ENCODE peak calls at places on chromosomes 4 and X, in five cellular contexts. F, H, K, L and W are unnamed samples.

GRCh38 chr4:3518941-3519340 is 13.3 kb downstream of the LRPAP1 start:
- DNase-seq in L (no peak), K (no peak), F (no peak), H (no peak), W (no peak)

GRCh38 chr4:128521156-128521555 is 233.5 kb upstream of the PGRMC2 start:
- DNase-seq in L (no peak), H (peak), K (no peak), F (no peak), W (no peak)

GRCh38 chr4:152255437-152255836 is 280.5 kb downstream of the FBXW7 start:
- DNase-seq in H (peak), K (peak), L (peak), F (no peak), W (no peak)

GRCh38 chr4:17478073-17478472 is 33.8 kb downstream of the QDPR start:
- DNase-seq in K (no peak), H (no peak), L (no peak), F (no peak), W (no peak)

GRCh38 chr4:138588501-138588900 is 346.4 kb upstream of the SLC7A11 start:
- DNase-seq in K (no peak), F (no peak), H (no peak), L (no peak), W (no peak)

GRCh38 chr4:69831646-69832325 is 28.2 kb downstream of the SULT1E1 start:
- DNase-seq in K (no peak), L (no peak), H (no peak), F (no peak), W (no peak)

GRCh38 chrX:23887448-23887847 is 20.3 kb downstream of the APOO start:
- DNase-seq in H (no peak), F (no peak), L (no peak), K (no peak), W (no peak)

GRCh38 chr4:138344064-138344463 is 101.9 kb upstream of the SLC7A11 start:
- DNase-seq in F (no peak), K (no peak), L (no peak), H (no peak), W (no peak)

GRCh38 chr4:106201373-106201772 is 114.6 kb downstream of the TBCK start:
- DNase-seq in L (no peak), F (no peak), K (peak), H (peak), W (no peak)

GRCh38 chr4:141255016-141255415 is 34.3 kb downstream of the ZNF330 start:
- DNase-seq in H (no peak), F (no peak), L (no peak), K (no peak), W (no peak)

GRCh38 chrX:455199-455598 is 68.5 kb upstream of the PPP2R3B start:
- DNase-seq in K (no peak), L (no peak), F (no peak), H (no peak), W (peak)

GRCh38 chrX:78375894-78376293 is 48.5 kb upstream of the CYSLTR1 start:
- DNase-seq in F (no peak), L (no peak), K (no peak), H (no peak), W (no peak)

GRCh38 chr4:189124791-189125190 is 815.9 kb upstream of the FRG1 start:
- DNase-seq in K (no peak), F (no peak), H (no peak), L (no peak), W (no peak)

GRCh38 chrX:150897371-150898319 is 823 bp downstream of the CD99L2 start:
- DNase-seq in F (no peak), H (peak), L (no peak), K (peak), W (no peak)

GRCh38 chrX:88425739-88426138 is 321.3 kb upstream of the CPXCR1 start:
- DNase-seq in K (peak), L (no peak), H (no peak), F (no peak), W (no peak)

GRCh38 chr4:857461-857860 is 31.5 kb upstream of the CPLX1 start:
- DNase-seq in L (no peak), K (no peak), H (no peak), F (no peak), W (no peak)

GRCh38 chr4:124322234-124322831 is 390.2 kb downstream of the ANKRD50 start:
- DNase-seq in F (no peak), H (peak), L (no peak), K (peak), W (no peak)

GRCh38 chr4:124903995-124904722 is 191.6 kb upstream of the ANKRD50 start:
- DNase-seq in L (no peak), K (peak), H (peak), F (no peak), W (no peak)

GRCh38 chr4:37793562-37793961 is 32.9 kb upstream of the PGM2 start:
- DNase-seq in H (peak), F (no peak), K (peak), L (no peak), W (no peak)

GRCh38 chr4:84235131-84235530 is 264.0 kb downstream of the NKX6-1 start:
- DNase-seq in L (no peak), H (no peak), K (no peak), F (no peak), W (no peak)

GRCh38 chr4:136742330-136742729 is 790.0 kb downstream of the PCDH18 start:
- DNase-seq in K (no peak), F (no peak), H (peak), L (no peak), W (no peak)

GRCh38 chr4:177108708-177109107 is 201.0 kb upstream of the NEIL3 start:
- DNase-seq in F (no peak), K (no peak), L (no peak), H (no peak), W (no peak)

GRCh38 chr4:183289688-183290087 is 30.4 kb downstream of the CLDN22 start:
- DNase-seq in K (no peak), F (no peak), H (no peak), L (no peak), W (no peak)

GRCh38 chr4:145876531-145877180 is 62.0 kb downstream of the ZNF827 start:
- DNase-seq in L (no peak), H (no peak), K (no peak), F (no peak), W (no peak)

GRCh38 chrX:9899640-9900075 is 67.5 kb upstream of the CLDN34 start:
- DNase-seq in L (no peak), H (peak), F (peak), K (peak), W (no peak)

GRCh38 chr4:161658658-161659057 is 505.1 kb downstream of the FSTL5 start:
- DNase-seq in H (no peak), K (no peak), F (no peak), L (no peak), W (no peak)

GRCh38 chr4:20254517-20255250 is 3.0 kb downstream of the SLIT2 start:
- DNase-seq in H (peak), F (peak), L (no peak), K (peak), W (peak)

GRCh38 chr4:10495651-10496050 is 38.4 kb upstream of the ZNF518B start:
- DNase-seq in H (no peak), L (no peak), K (no peak), F (no peak), W (no peak)

GRCh38 chr4:174318829-174319764 is 35.4 kb downstream of the CEP44 start:
- DNase-seq in H (peak), F (no peak), L (no peak), K (peak), W (no peak)

GRCh38 chrX:113305496-113305895 is 464.9 kb upstream of the AMOT start:
- DNase-seq in L (no peak), H (peak), K (no peak), F (no peak), W (no peak)

GRCh38 chrX:24946369-24946768 is 69.4 kb downstream of the ARX start:
- DNase-seq in L (no peak), F (no peak), H (no peak), K (no peak), W (no peak)

GRCh38 chr4:153418581-153418980 is 47.6 kb upstream of the TMEM131L start:
- DNase-seq in K (peak), L (no peak), F (no peak), H (no peak), W (no peak)

GRCh38 chr4:1053080-1053661 is 41.7 kb downstream of the FGFRL1 start:
- DNase-seq in K (no peak), L (no peak), H (no peak), F (peak), W (no peak)

GRCh38 chr4:97507587-97508245 is 635.6 kb downstream of the STPG2 start:
- DNase-seq in L (no peak), H (peak), F (no peak), K (no peak), W (no peak)

GRCh38 chrX:30981968-30982367 is 89.9 kb downstream of the FTHL17 start:
- DNase-seq in F (no peak), K (no peak), L (no peak), H (no peak), W (no peak)

GRCh38 chr4:121510260-121510942 is 129.6 kb upstream of the QRFPR start:
- DNase-seq in K (no peak), H (no peak), F (no peak), L (no peak), W (no peak)

GRCh38 chrX:4670606-4671005 is 957.2 kb upstream of the PRKX start:
- DNase-seq in H (no peak), F (no peak), L (no peak), K (no peak), W (no peak)

GRCh38 chr4:15989431-15989830 is 26.5 kb upstream of the FGFBP2 start:
- DNase-seq in F (no peak), K (no peak), L (no peak), H (no peak), W (no peak)